ENCODE peak calls at places on chromosomes 3 and 15, in seven cellular contexts. Q is HCT116, O is HepG2, F is H1, A is WTC11, K is K562, X is GM12878. S is an unnamed sample.

GRCh38 chr15:66108483-66109270 is 144.9 kb downstream of the MEGF11 start:
- DNase-seq in Q (no peak), O (no peak), F (no peak), A (no peak), K (no peak), X (no peak), S (no peak)

GRCh38 chr3:41701196-41701698 is 260.7 kb downstream of the ULK4 start:
- DNase-seq in Q (no peak), O (no peak), F (no peak), A (no peak), K (no peak), X (no peak), S (no peak)

GRCh38 chr15:35705885-35706590 is 160.1 kb upstream of the DPH6 start:
- DNase-seq in Q (no peak), O (no peak), F (no peak), A (no peak), K (peak), X (no peak), S (no peak)

GRCh38 chr15:72534522-72534921 is 60.4 kb downstream of the ARIH1 start:
- DNase-seq in Q (no peak), O (no peak), F (no peak), A (no peak), K (no peak), X (no peak), S (no peak)

GRCh38 chr15:60396560-60396963 is 1.2 kb downstream of the ANXA2 start:
- DNase-seq in Q (no peak), O (no peak), F (no peak), A (no peak), K (no peak), X (no peak), S (no peak)

GRCh38 chr15:27067175-27067574 is 96.2 kb downstream of the GABRG3 start:
- DNase-seq in Q (no peak), O (no peak), F (no peak), A (no peak), K (no peak), X (no peak), S (no peak)

GRCh38 chr15:101250931-101251829 is 668 bp downstream of the CHSY1 start:
- DNase-seq in Q (no peak), O (no peak), F (no peak), A (peak), K (peak), X (no peak), S (peak)

GRCh38 chr3:45226206-45226915 is at the start of gene TMEM158:
- DNase-seq in Q (no peak), O (peak), F (peak), A (peak), K (peak), X (no peak), S (peak)

GRCh38 chr15:39934415-39935044 is 615 bp downstream of the EIF2AK4 start:
- DNase-seq in Q (no peak), O (peak), F (no peak), A (no peak), K (peak), X (no peak), S (no peak)

GRCh38 chr15:87201986-87202385 is 1054.6 kb downstream of the NTRK3 start:
- DNase-seq in Q (no peak), O (no peak), F (no peak), A (no peak), K (no peak), X (no peak), S (no peak)

GRCh38 chr15:95017950-95018349 is 786.6 kb downstream of the MCTP2 start:
- DNase-seq in Q (no peak), O (no peak), F (no peak), A (peak), K (peak), X (no peak), S (peak)

GRCh38 chr3:101988591-101988990 is 139.3 kb downstream of the NFKBIZ start:
- DNase-seq in Q (no peak), O (no peak), F (no peak), A (no peak), K (no peak), X (no peak), S (no peak)

GRCh38 chr15:96353931-96354730 is 23.6 kb downstream of the NR2F2 start:
- DNase-seq in Q (no peak), O (no peak), F (peak), A (peak), K (peak), X (no peak), S (no peak)

DNA sequence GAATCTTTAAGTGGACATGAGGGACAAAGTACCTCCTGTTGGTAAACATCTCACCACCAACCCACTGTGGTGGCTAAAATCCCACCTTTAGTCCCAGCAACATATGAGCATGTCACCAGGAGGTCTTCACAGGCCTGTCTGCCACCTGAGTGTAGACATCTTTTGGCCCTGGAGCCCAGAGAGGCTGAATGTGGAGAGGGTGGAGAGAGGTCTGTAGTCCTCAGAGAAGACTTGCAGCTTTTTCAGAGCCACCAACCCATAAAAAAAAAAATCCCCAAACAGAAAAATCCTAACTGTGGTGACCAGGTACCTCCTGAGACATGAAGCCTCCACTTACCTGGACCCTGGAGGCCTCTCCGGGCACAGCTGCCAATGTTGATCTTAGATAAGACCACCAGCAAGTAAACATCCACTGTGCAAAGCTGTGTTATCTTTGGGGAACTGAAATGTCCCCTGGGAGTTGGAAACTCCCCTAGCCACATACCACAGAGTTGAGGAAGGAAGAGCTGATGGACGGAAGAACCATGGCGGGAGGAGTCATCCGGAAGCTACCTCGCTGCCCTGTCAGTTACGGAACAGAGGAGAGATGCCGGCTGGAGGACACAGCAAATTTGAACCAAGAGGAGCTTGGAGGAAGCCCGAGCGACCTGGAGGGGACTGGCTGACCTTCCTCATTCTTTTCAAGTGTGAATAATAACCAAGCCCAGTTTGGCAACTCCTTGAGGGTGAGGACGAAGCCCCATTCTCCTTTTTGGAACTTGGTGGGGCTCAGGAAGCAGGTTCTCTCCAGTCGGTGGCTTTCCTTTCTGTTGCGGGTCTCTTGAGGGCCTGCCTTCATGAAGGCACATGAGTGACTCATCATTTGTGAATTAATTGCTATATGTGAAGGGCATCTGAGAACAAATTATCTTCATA is at the start of gene GHRL:
- DNase-seq in Q (no peak), O (peak), F (no peak), A (no peak), K (peak), X (peak), S (no peak)
- TF ChIP-seq SP1 in Q (no peak), O (no peak), F (no peak), A (no peak), K (peak), X (peak), S (no peak)

GRCh38 chr3:23019596-23020300 is 183.4 kb upstream of the UBE2E2 start:
- DNase-seq in Q (no peak), O (no peak), F (no peak), A (no peak), K (no peak), X (no peak), S (peak)
- TF ChIP-seq SP1 in Q (no peak), O (no peak), F (no peak), A (no peak), K (no peak), X (no peak), S (no peak)

GRCh38 chr15:68691667-68692066 is 112.9 kb downstream of the CORO2B start:
- DNase-seq in Q (no peak), O (peak), F (no peak), A (no peak), K (peak), X (no peak), S (no peak)
- TF ChIP-seq SP1 in Q (no peak), O (no peak), F (no peak), A (no peak), K (no peak), X (no peak), S (no peak)

GRCh38 chr3:6204891-6205290 is 656.0 kb upstream of the GRM7 start:
- DNase-seq in Q (no peak), O (no peak), F (no peak), A (no peak), K (peak), X (no peak), S (no peak)
- TF ChIP-seq SP1 in Q (no peak), O (no peak), F (no peak), A (no peak), K (no peak), X (no peak), S (no peak)

DNA sequence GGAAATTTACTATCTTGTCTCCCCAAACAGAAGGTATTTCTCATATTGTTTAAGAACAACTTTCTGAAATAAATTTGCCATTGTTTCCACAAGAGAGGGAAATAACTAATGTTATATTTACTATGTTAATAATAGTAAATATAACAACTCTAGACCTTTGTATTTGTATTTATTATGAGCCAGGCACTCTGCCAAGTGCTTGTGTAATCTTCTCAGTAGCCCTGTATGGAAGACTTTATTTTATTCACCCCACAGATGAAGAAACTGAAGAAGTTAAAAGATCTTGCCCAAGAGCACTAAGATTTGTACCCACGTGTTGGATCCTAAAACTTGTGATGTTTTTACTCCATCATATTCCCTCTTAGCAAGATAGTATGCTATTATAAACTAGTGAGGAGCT is 12.0 kb upstream of the GNB4 start:
- DNase-seq in Q (no peak), O (no peak), F (no peak), A (no peak), K (no peak), X (no peak), S (no peak)
- TF ChIP-seq SP1 in Q (no peak), O (no peak), F (no peak), A (no peak), K (no peak), X (no peak), S (no peak)

GRCh38 chr15:77107531-77108355 is 36.8 kb upstream of the TSPAN3 start:
- DNase-seq in Q (no peak), O (peak), F (peak), A (peak), K (peak), X (no peak), S (peak)
- TF ChIP-seq SP1 in Q (no peak), O (no peak), F (no peak), A (no peak), K (no peak), X (no peak), S (no peak)

DNA sequence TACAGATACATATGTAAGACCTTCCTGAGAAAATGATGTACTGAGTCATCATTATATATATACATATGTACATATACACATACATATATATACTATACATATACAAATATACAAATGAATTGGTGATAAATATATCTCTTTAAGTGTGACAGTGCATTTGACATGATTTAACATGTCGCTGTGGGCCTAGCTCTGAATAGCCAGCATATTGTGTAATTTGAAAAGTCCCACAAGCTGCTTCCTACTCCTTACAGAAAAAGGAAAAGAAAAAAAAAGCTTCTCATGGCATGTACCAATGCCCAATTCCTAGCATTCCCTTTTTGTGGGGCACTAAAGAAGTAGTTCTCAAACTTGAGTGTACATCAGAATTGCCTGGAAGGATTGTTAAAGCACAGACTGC is 208.0 kb upstream of the UMPS start:
- DNase-seq in Q (no peak), O (no peak), F (no peak), A (no peak), K (no peak), X (no peak), S (no peak)
- TF ChIP-seq SP1 in Q (no peak), O (no peak), F (no peak), A (no peak), K (no peak), X (no peak), S (no peak)

GRCh38 chr3:13346481-13347389 is 73.4 kb downstream of the NUP210 start:
- DNase-seq in Q (no peak), O (no peak), F (peak), A (peak), K (no peak), X (no peak), S (no peak)
- TF ChIP-seq SP1 in Q (no peak), O (no peak), F (no peak), A (no peak), K (no peak), X (no peak), S (no peak)

S was measured in HEK293T.